ENCODE peak calls at places on chromosome 20, in ten cellular contexts. One of them, this sample, is unnamed.

GRCh38 chr20:15890358-15890982 is 682.8 kb downstream of the KIF16B start:
- DNase-seq in GM06990: no peak
- DNase-seq in stomach: no peak
- DNase-seq in psoas muscle: no peak
- DNase-seq in dorsolateral prefrontal cortex: no peak
- DNase-seq in A549: no peak
- DNase-seq in thyroid gland: no peak
- DNase-seq in OCI-LY7: no peak
- DNase-seq in fibroblast of the aortic adventitia: no peak
- DNase-seq in cardiac fibroblast: no peak
- DNase-seq in this sample: no peak

GRCh38 chr20:16004108-16004854 is 569.0 kb downstream of the KIF16B start:
- DNase-seq in GM06990: no peak
- DNase-seq in stomach: peak
- DNase-seq in psoas muscle: no peak
- DNase-seq in dorsolateral prefrontal cortex: no peak
- DNase-seq in A549: no peak
- DNase-seq in thyroid gland: no peak
- DNase-seq in OCI-LY7: no peak
- DNase-seq in fibroblast of the aortic adventitia: no peak
- DNase-seq in cardiac fibroblast: no peak
- DNase-seq in this sample: no peak

GRCh38 chr20:8213831-8214587 is 81.9 kb downstream of the PLCB1 start:
- DNase-seq in GM06990: peak
- DNase-seq in stomach: no peak
- DNase-seq in psoas muscle: no peak
- DNase-seq in dorsolateral prefrontal cortex: no peak
- DNase-seq in A549: no peak
- DNase-seq in thyroid gland: no peak
- DNase-seq in OCI-LY7: no peak
- DNase-seq in fibroblast of the aortic adventitia: no peak
- DNase-seq in cardiac fibroblast: no peak
- DNase-seq in this sample: no peak

GRCh38 chr20:49078310-49078709 is 32.2 kb downstream of the CSE1L start:
- DNase-seq in GM06990: no peak
- DNase-seq in stomach: no peak
- DNase-seq in psoas muscle: no peak
- DNase-seq in dorsolateral prefrontal cortex: no peak
- DNase-seq in A549: no peak
- DNase-seq in thyroid gland: no peak
- DNase-seq in OCI-LY7: no peak
- DNase-seq in fibroblast of the aortic adventitia: no peak
- DNase-seq in cardiac fibroblast: no peak
- DNase-seq in this sample: no peak

GRCh38 chr20:57187068-57187634 is 79.3 kb downstream of the BMP7 start:
- DNase-seq in GM06990: no peak
- DNase-seq in stomach: no peak
- DNase-seq in psoas muscle: no peak
- DNase-seq in dorsolateral prefrontal cortex: no peak
- DNase-seq in A549: no peak
- DNase-seq in thyroid gland: no peak
- DNase-seq in OCI-LY7: no peak
- DNase-seq in fibroblast of the aortic adventitia: no peak
- DNase-seq in cardiac fibroblast: no peak
- DNase-seq in this sample: no peak

GRCh38 chr20:53547664-53548239 is 45.9 kb downstream of the ZNF217 start:
- DNase-seq in GM06990: no peak
- DNase-seq in stomach: peak
- DNase-seq in psoas muscle: no peak
- DNase-seq in dorsolateral prefrontal cortex: peak
- DNase-seq in A549: peak
- DNase-seq in thyroid gland: peak
- DNase-seq in OCI-LY7: peak
- DNase-seq in fibroblast of the aortic adventitia: peak
- DNase-seq in cardiac fibroblast: peak
- DNase-seq in this sample: peak

GRCh38 chr20:51185277-51185676 is 162.4 kb upstream of the KCNG1 start:
- DNase-seq in GM06990: no peak
- DNase-seq in stomach: no peak
- DNase-seq in psoas muscle: no peak
- DNase-seq in dorsolateral prefrontal cortex: no peak
- DNase-seq in A549: no peak
- DNase-seq in thyroid gland: no peak
- DNase-seq in OCI-LY7: no peak
- DNase-seq in fibroblast of the aortic adventitia: no peak
- DNase-seq in cardiac fibroblast: no peak
- DNase-seq in this sample: peak

GRCh38 chr20:48823476-48823875 is 4.3 kb downstream of the PREX1 start:
- DNase-seq in GM06990: no peak
- DNase-seq in stomach: no peak
- DNase-seq in psoas muscle: no peak
- DNase-seq in dorsolateral prefrontal cortex: peak
- DNase-seq in A549: no peak
- DNase-seq in thyroid gland: no peak
- DNase-seq in OCI-LY7: no peak
- DNase-seq in fibroblast of the aortic adventitia: no peak
- DNase-seq in cardiac fibroblast: no peak
- DNase-seq in this sample: no peak

GRCh38 chr20:48574383-48574782 is 253.4 kb downstream of the PREX1 start:
- DNase-seq in GM06990: no peak
- DNase-seq in stomach: no peak
- DNase-seq in psoas muscle: no peak
- DNase-seq in dorsolateral prefrontal cortex: no peak
- DNase-seq in A549: peak
- DNase-seq in thyroid gland: no peak
- DNase-seq in OCI-LY7: peak
- DNase-seq in fibroblast of the aortic adventitia: no peak
- DNase-seq in cardiac fibroblast: peak
- DNase-seq in this sample: no peak

GRCh38 chr20:62516345-62516744 is 40.5 kb upstream of the GATA5 start:
- DNase-seq in GM06990: no peak
- DNase-seq in stomach: peak
- DNase-seq in psoas muscle: no peak
- DNase-seq in dorsolateral prefrontal cortex: no peak
- DNase-seq in A549: peak
- DNase-seq in thyroid gland: peak
- DNase-seq in OCI-LY7: no peak
- DNase-seq in fibroblast of the aortic adventitia: no peak
- DNase-seq in cardiac fibroblast: no peak
- DNase-seq in this sample: no peak

GRCh38 chr20:34709836-34710567 is 5.9 kb downstream of the TP53INP2 start:
- DNase-seq in GM06990: no peak
- DNase-seq in stomach: peak
- DNase-seq in psoas muscle: peak
- DNase-seq in dorsolateral prefrontal cortex: peak
- DNase-seq in A549: peak
- DNase-seq in thyroid gland: peak
- DNase-seq in OCI-LY7: no peak
- DNase-seq in fibroblast of the aortic adventitia: peak
- DNase-seq in cardiac fibroblast: peak
- DNase-seq in this sample: no peak

GRCh38 chr20:33796263-33796906 is 14.8 kb upstream of the CHMP4B start:
- DNase-seq in GM06990: no peak
- DNase-seq in stomach: peak
- DNase-seq in psoas muscle: no peak
- DNase-seq in dorsolateral prefrontal cortex: no peak
- DNase-seq in A549: no peak
- DNase-seq in thyroid gland: peak
- DNase-seq in OCI-LY7: no peak
- DNase-seq in fibroblast of the aortic adventitia: no peak
- DNase-seq in cardiac fibroblast: no peak
- DNase-seq in this sample: no peak

GRCh38 chr20:13984211-13984610 is 6.2 kb downstream of the SEL1L2 start:
- DNase-seq in GM06990: no peak
- DNase-seq in stomach: no peak
- DNase-seq in psoas muscle: no peak
- DNase-seq in dorsolateral prefrontal cortex: no peak
- DNase-seq in A549: no peak
- DNase-seq in thyroid gland: no peak
- DNase-seq in OCI-LY7: no peak
- DNase-seq in fibroblast of the aortic adventitia: no peak
- DNase-seq in cardiac fibroblast: no peak
- DNase-seq in this sample: no peak

DNA sequence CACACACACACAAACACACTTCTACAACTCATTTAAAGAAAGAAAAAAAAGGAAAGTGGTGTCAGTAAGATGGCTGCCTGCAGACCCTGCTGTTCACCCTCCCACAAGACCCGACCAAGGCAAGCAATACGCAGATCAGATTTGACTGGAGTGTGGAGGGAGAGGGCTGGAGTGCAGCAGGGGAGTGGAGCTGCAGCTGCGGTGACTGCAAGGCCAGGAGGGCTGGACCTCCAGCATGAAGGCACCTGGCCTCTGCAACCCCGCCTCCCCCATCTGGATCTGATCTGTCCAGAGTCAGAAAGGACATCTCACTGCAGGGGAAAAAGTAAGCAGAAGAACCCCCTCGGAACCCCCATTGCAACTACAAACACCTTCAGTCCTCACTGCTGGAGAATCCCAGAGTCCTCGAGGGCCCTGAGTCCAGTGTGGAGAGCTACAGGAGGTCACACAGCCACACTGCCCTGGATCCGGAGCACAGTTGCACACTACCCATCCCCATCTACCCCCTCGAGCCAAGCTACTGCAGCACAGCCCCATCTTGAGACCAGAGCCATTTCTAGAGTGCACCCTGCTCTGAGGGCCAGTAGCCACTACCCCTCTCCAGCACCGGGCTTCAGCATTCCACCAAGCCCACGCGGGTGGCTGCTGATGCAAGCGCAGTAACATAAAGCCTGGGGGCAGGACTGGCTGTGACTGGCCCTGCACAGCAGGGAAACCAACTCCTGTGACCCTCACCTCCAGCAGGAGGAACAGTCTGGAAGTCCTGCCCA is 41.9 kb upstream of the SRSF6 start:
- DNase-seq in GM06990: no peak
- DNase-seq in stomach: no peak
- DNase-seq in psoas muscle: no peak
- DNase-seq in dorsolateral prefrontal cortex: no peak
- DNase-seq in A549: no peak
- DNase-seq in thyroid gland: no peak
- DNase-seq in OCI-LY7: no peak
- DNase-seq in fibroblast of the aortic adventitia: no peak
- DNase-seq in cardiac fibroblast: no peak
- DNase-seq in this sample: no peak
- TF ChIP-seq CTCF in GM06990: no peak
- TF ChIP-seq CTCF in stomach: no peak
- TF ChIP-seq CTCF in psoas muscle: no peak
- TF ChIP-seq CTCF in dorsolateral prefrontal cortex: no peak
- TF ChIP-seq CTCF in A549: no peak
- TF ChIP-seq CTCF in thyroid gland: no peak
- TF ChIP-seq CTCF in OCI-LY7: no peak
- TF ChIP-seq CTCF in fibroblast of the aortic adventitia: no peak
- TF ChIP-seq CTCF in cardiac fibroblast: no peak
- TF ChIP-seq CTCF in this sample: no peak

GRCh38 chr20:17895641-17896246 is 72.8 kb downstream of the SNX5 start:
- DNase-seq in GM06990: peak
- DNase-seq in stomach: no peak
- DNase-seq in psoas muscle: peak
- DNase-seq in dorsolateral prefrontal cortex: peak
- DNase-seq in A549: no peak
- DNase-seq in thyroid gland: no peak
- DNase-seq in OCI-LY7: no peak
- DNase-seq in fibroblast of the aortic adventitia: peak
- DNase-seq in cardiac fibroblast: peak
- DNase-seq in this sample: no peak
- H3K4me3 ChIP-seq in GM06990: peak
- H3K4me3 ChIP-seq in stomach: peak
- H3K4me3 ChIP-seq in psoas muscle: peak
- H3K4me3 ChIP-seq in dorsolateral prefrontal cortex: peak
- H3K4me3 ChIP-seq in A549: no peak
- H3K4me3 ChIP-seq in thyroid gland: no peak
- H3K4me3 ChIP-seq in OCI-LY7: no peak
- H3K4me3 ChIP-seq in fibroblast of the aortic adventitia: peak
- H3K4me3 ChIP-seq in cardiac fibroblast: peak
- H3K4me3 ChIP-seq in this sample: peak

DNA sequence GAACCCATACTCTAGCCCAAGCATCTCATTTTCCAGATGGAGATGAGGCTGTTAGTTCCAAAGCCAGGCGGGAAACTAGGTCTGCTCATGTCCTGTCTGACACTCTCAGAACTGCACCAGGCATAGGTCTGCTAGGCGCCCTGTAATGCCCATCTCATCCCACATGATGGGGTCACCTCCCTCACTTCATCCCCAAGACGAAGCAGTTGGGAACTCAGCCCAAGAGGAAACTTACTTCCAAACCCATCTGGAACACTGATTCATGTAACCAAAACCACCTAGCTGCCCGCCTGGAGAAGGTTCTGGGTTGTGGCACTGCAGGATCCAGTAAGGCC is 119.4 kb upstream of the PRND start:
- DNase-seq in GM06990: no peak
- DNase-seq in stomach: no peak
- DNase-seq in psoas muscle: no peak
- DNase-seq in dorsolateral prefrontal cortex: no peak
- DNase-seq in A549: no peak
- DNase-seq in thyroid gland: no peak
- DNase-seq in OCI-LY7: no peak
- DNase-seq in fibroblast of the aortic adventitia: no peak
- DNase-seq in cardiac fibroblast: no peak
- DNase-seq in this sample: no peak
- TF ChIP-seq CTCF in GM06990: no peak
- TF ChIP-seq CTCF in stomach: no peak
- TF ChIP-seq CTCF in psoas muscle: no peak
- TF ChIP-seq CTCF in dorsolateral prefrontal cortex: no peak
- TF ChIP-seq CTCF in A549: no peak
- TF ChIP-seq CTCF in thyroid gland: no peak
- TF ChIP-seq CTCF in OCI-LY7: no peak
- TF ChIP-seq CTCF in fibroblast of the aortic adventitia: no peak
- TF ChIP-seq CTCF in cardiac fibroblast: no peak
- TF ChIP-seq CTCF in this sample: no peak

GRCh38 chr20:46913329-46914044 is 18.8 kb downstream of the EYA2 start:
- DNase-seq in GM06990: no peak
- DNase-seq in stomach: no peak
- DNase-seq in psoas muscle: no peak
- DNase-seq in dorsolateral prefrontal cortex: no peak
- DNase-seq in A549: no peak
- DNase-seq in thyroid gland: no peak
- DNase-seq in OCI-LY7: no peak
- DNase-seq in fibroblast of the aortic adventitia: no peak
- DNase-seq in cardiac fibroblast: no peak
- DNase-seq in this sample: no peak

GRCh38 chr20:46914789-46915359 is 20.2 kb downstream of the EYA2 start:
- DNase-seq in GM06990: no peak
- DNase-seq in stomach: no peak
- DNase-seq in psoas muscle: peak
- DNase-seq in dorsolateral prefrontal cortex: no peak
- DNase-seq in A549: no peak
- DNase-seq in thyroid gland: peak
- DNase-seq in OCI-LY7: no peak
- DNase-seq in fibroblast of the aortic adventitia: no peak
- DNase-seq in cardiac fibroblast: no peak
- DNase-seq in this sample: no peak

GRCh38 chr20:46916244-46916603 is 21.6 kb downstream of the EYA2 start:
- DNase-seq in GM06990: no peak
- DNase-seq in stomach: no peak
- DNase-seq in psoas muscle: no peak
- DNase-seq in dorsolateral prefrontal cortex: no peak
- DNase-seq in A549: no peak
- DNase-seq in thyroid gland: no peak
- DNase-seq in OCI-LY7: no peak
- DNase-seq in fibroblast of the aortic adventitia: no peak
- DNase-seq in cardiac fibroblast: no peak
- DNase-seq in this sample: no peak

GRCh38 chr20:46917155-46917554 is 22.5 kb downstream of the EYA2 start:
- DNase-seq in GM06990: no peak
- DNase-seq in stomach: no peak
- DNase-seq in psoas muscle: no peak
- DNase-seq in dorsolateral prefrontal cortex: no peak
- DNase-seq in A549: no peak
- DNase-seq in thyroid gland: no peak
- DNase-seq in OCI-LY7: no peak
- DNase-seq in fibroblast of the aortic adventitia: no peak
- DNase-seq in cardiac fibroblast: no peak
- DNase-seq in this sample: no peak

GRCh38 chr20:46915580-46916243 is 21.1 kb downstream of the EYA2 start:
- DNase-seq in GM06990: no peak
- DNase-seq in stomach: no peak
- DNase-seq in psoas muscle: no peak
- DNase-seq in dorsolateral prefrontal cortex: no peak
- DNase-seq in A549: no peak
- DNase-seq in thyroid gland: no peak
- DNase-seq in OCI-LY7: no peak
- DNase-seq in fibroblast of the aortic adventitia: no peak
- DNase-seq in cardiac fibroblast: no peak
- DNase-seq in this sample: no peak
- H3K4me3 ChIP-seq in GM06990: no peak
- H3K4me3 ChIP-seq in stomach: no peak
- H3K4me3 ChIP-seq in psoas muscle: no peak
- H3K4me3 ChIP-seq in dorsolateral prefrontal cortex: no peak
- H3K4me3 ChIP-seq in A549: no peak
- H3K4me3 ChIP-seq in thyroid gland: no peak
- H3K4me3 ChIP-seq in OCI-LY7: no peak
- H3K4me3 ChIP-seq in fibroblast of the aortic adventitia: no peak
- H3K4me3 ChIP-seq in cardiac fibroblast: no peak
- H3K4me3 ChIP-seq in this sample: no peak

This sample was measured in HFF-Myc.